ENCODE peak calls at places on chromosomes 3 and 15, in five cellular contexts. V is SJSA1, H is endodermal cell, U is HAP-1, N is A549. X is an unnamed sample.

GRCh38 chr3:114319453-114319852 is 25.6 kb downstream of the TIGIT start:
- DNase-seq in H (peak; percentile 66), N (peak; percentile 30), U (peak; percentile 34), V (no peak), X (no peak)

GRCh38 chr3:158152186-158152585 is 42.3 kb downstream of the RSRC1 start:
- DNase-seq in N (no peak), V (no peak), U (no peak), H (no peak), X (no peak)

GRCh38 chr15:56736308-56736707 is 3.0 kb upstream of the ZNF280D start:
- DNase-seq in V (peak; percentile 45), H (no peak), U (no peak), N (peak; percentile 52), X (no peak)

GRCh38 chr15:52789601-52790165 is 453 bp downstream of the ONECUT1 start:
- DNase-seq in U (peak; percentile 44), H (peak; percentile 73), N (peak; percentile 64), V (no peak), X (peak; percentile 57)

GRCh38 chr3:43733459-43734384 is 43.0 kb downstream of the ABHD5 start:
- DNase-seq in U (no peak), N (no peak), H (peak; percentile 70), V (no peak), X (no peak)

GRCh38 chr3:49803464-49804140 is 541 bp downstream of the INKA1 start:
- DNase-seq in N (no peak), V (no peak), U (peak; percentile 72), H (no peak), X (no peak)

GRCh38 chr3:1469248-1469647 is 376.4 kb downstream of the CNTN6 start:
- DNase-seq in H (no peak), N (no peak), U (no peak), V (no peak), X (no peak)

GRCh38 chr15:34275721-34276120 is 50.9 kb downstream of the EMC4 start:
- DNase-seq in V (no peak), H (no peak), N (peak; percentile 36), U (no peak), X (no peak)

GRCh38 chr3:141407043-141407442 is 38.7 kb downstream of the ZBTB38 start:
- DNase-seq in V (no peak), N (peak; percentile 56), U (no peak), H (no peak), X (no peak)

GRCh38 chr3:137765310-137766033 is 1.4 kb downstream of the SOX14 start:
- DNase-seq in V (no peak), N (no peak), U (no peak), H (peak; percentile 69), X (no peak)

GRCh38 chr3:46368569-46368968 is 2.2 kb upstream of the CCR5 start:
- DNase-seq in V (no peak), U (no peak), N (peak; percentile 18), H (peak; percentile 88), X (no peak)

GRCh38 chr3:189631409-189631808 is 220 bp downstream of the TP63 start:
- DNase-seq in U (no peak), V (no peak), H (no peak), N (no peak), X (no peak)

GRCh38 chr15:62914461-62915079 is 128.0 kb upstream of the TPM1 start:
- DNase-seq in V (no peak), H (no peak), U (peak; percentile 69), N (no peak), X (no peak)

DNA sequence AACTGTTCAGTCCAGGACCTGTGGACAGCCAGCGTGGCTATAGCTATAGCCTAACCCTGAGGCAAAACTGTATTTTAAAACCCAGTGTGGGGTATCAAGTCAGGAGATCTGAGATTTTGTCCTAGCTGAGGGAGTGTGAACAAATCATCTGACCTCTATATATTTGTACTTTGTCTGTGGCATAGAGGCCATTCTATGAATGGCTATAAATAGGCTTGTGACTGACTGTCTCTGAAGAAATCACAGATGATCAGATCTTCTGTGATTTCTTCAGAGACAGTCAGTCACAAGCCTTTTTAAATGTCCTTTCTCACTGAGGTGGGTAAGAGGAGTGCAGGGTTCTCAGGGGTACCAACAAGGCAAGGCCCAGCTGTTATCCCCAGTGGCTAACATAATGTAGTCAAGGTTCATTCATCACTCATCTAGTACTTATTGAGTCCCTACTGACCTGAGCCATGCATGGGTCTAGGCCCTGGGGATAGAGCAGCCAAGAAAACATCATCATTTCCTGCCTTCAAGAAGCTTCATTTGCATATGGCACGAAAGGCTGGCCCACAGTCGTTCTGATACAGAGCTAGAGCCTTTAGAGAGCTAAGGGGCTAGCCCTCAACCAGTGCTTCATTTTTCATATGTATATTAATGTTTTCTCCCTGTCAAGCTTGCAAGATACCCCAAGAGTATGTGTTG is 53.3 kb downstream of the TIPARP start:
- DNase-seq in U (no peak), H (no peak), N (no peak), V (no peak), X (no peak)
- H3K4me1 ChIP-seq in U (peaks cover 3% of the 10 kb centered on the region), H (peaks cover 5% of the 10 kb centered on the region), N (peaks cover 11% of the 10 kb centered on the region), V (no peaks in the 10 kb centered on the region), X (no peaks in the 10 kb centered on the region)

DNA sequence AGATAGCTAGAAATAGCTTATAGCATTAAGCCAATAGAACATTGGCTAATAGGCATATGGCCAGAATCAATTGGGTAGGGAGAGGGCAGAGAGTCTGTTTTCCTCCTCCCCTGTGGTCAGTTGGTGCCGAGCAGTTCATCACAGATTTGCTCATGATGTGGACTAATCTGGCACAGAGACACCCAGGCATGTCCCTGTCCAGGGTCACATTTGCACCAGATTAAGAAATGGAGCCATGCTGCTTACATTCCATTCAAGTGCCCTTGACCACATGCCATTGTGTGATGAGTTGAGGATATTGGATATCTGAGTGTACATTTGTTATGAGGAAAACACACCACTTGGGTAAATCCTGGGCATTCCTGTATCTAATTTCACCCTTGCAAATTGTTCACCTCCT is 53.4 kb downstream of the USP13 start:
- DNase-seq in V (no peak), H (no peak), N (no peak), U (no peak), X (no peak)
- H3K4me1 ChIP-seq in V (peaks cover 10% of the 10 kb centered on the region), H (peaks cover 6% of the 10 kb centered on the region), N (no peaks in the 10 kb centered on the region), U (peaks cover 20% of the 10 kb centered on the region), X (no peaks in the 10 kb centered on the region)

GRCh38 chr3:54859204-54859603 is 68.7 kb downstream of the LRTM1 start:
- DNase-seq in N (no peak), U (no peak), V (no peak), H (no peak), X (no peak)
- H3K4me1 ChIP-seq in N (no peaks in the 10 kb centered on the region), U (no peaks in the 10 kb centered on the region), V (peaks cover 25% of the 10 kb centered on the region), H (no peaks in the 10 kb centered on the region), X (no peaks in the 10 kb centered on the region)

GRCh38 chr3:115804722-115805121 is 181.4 kb downstream of the GAP43 start:
- DNase-seq in V (no peak), U (no peak), H (no peak), N (peak; percentile 66), X (no peak)
- H3K4me1 ChIP-seq in V (peaks cover 39% of the 10 kb centered on the region), U (no peaks in the 10 kb centered on the region), H (no peaks in the 10 kb centered on the region), N (peaks cover 53% of the 10 kb centered on the region), X (no peaks in the 10 kb centered on the region)

X was measured in pancreas.